ENCODE peak calls at places on chromosome 15, in eight cellular contexts. K is DMS79; W is fibroblast of lung; S is activated T-helper 9 cell treated with anti-CD3 and anti-CD28 coated beads, Interleukin-2, amount 50 U/mL, for 16 hours; F is GM12865; Z is stimulated activated CD4-positive, alpha-beta T cell treated with anti-CD3 and anti-CD28 coated beads, Interleukin-4, amount 100 ng/mL, for 48 hours; V is hippocampal formation; U is CD4-positive, alpha-beta memory T cell. M is an unnamed sample.
A peak's percentile ranks its signal among the peaks of the same experiment; 100 is the strongest.

GRCh38 chr15:63381301-63382192 is at the start of gene CA12:
- DNase-seq in K (no peak), W (peak; percentile 57), S (no peak), F (no peak), Z (no peak), V (no peak), U (no peak), M (no peak)

GRCh38 chr15:25985179-25985578 is 122.1 kb upstream of the ATP10A start:
- DNase-seq in K (no peak), W (no peak), S (no peak), F (no peak), Z (no peak), V (no peak), U (no peak), M (no peak)

GRCh38 chr15:77653832-77654480 is 21.2 kb upstream of the LINGO1 start:
- DNase-seq in K (no peak), W (no peak), S (no peak), F (no peak), Z (no peak), V (no peak), U (no peak), M (no peak)

GRCh38 chr15:49286649-49287394 is 116.8 kb downstream of the GALK2 start:
- DNase-seq in K (no peak), W (peak; percentile 74), S (no peak), F (no peak), Z (no peak), V (no peak), U (no peak), M (no peak)

GRCh38 chr15:55993111-55993803 is at the start of gene NEDD4:
- DNase-seq in K (no peak), W (peak; percentile 84), S (peak; percentile 71), F (peak; percentile 88), Z (peak; percentile 70), V (peak; percentile 85), U (peak; percentile 74), M (peak; percentile 88)

GRCh38 chr15:83709246-83709645 is 55.3 kb downstream of the ADAMTSL3 start:
- DNase-seq in K (no peak), W (peak; percentile 27), S (no peak), F (no peak), Z (no peak), V (no peak), U (no peak), M (no peak)

GRCh38 chr15:45116482-45117326 is 2.6 kb downstream of the DUOXA2 start:
- DNase-seq in K (no peak), W (no peak), S (no peak), F (no peak), Z (no peak), V (no peak), U (no peak), M (no peak)

GRCh38 chr15:89496155-89497098 is at the start of gene RHCG:
- DNase-seq in K (no peak), W (peak; percentile 40), S (no peak), F (peak; percentile 61), Z (no peak), V (no peak), U (no peak), M (no peak)

GRCh38 chr15:39438260-39438659 is 142.6 kb upstream of the THBS1 start:
- DNase-seq in K (no peak), W (no peak), S (no peak), F (no peak), Z (no peak), V (no peak), U (no peak), M (no peak)

GRCh38 chr15:57227181-57227580 is 149.1 kb upstream of the CGNL1 start:
- DNase-seq in K (no peak), W (no peak), S (no peak), F (no peak), Z (no peak), V (no peak), U (no peak), M (no peak)

GRCh38 chr15:31128919-31129768 is 27.6 kb upstream of the TRPM1 start:
- DNase-seq in K (no peak), W (peak; percentile 59), S (peak; percentile 58), F (peak; percentile 80), Z (peak; percentile 68), V (peak; percentile 24), U (peak; percentile 60), M (peak; percentile 88)

GRCh38 chr15:58517252-58517681 is 85.5 kb downstream of the LIPC start:
- DNase-seq in K (no peak), W (no peak), S (no peak), F (peak; percentile 32), Z (no peak), V (no peak), U (no peak), M (no peak)

GRCh38 chr15:69881310-69881660 is 216.4 kb downstream of the TLE3 start:
- DNase-seq in K (no peak), W (no peak), S (no peak), F (peak; percentile 38), Z (no peak), V (no peak), U (no peak), M (no peak)

GRCh38 chr15:29034151-29034550 is 148.4 kb downstream of the APBA2 start:
- DNase-seq in K (no peak), W (peak; percentile 19), S (no peak), F (no peak), Z (no peak), V (no peak), U (no peak), M (no peak)

GRCh38 chr15:97566957-97567356 is 393.5 kb upstream of the ARRDC4 start:
- DNase-seq in K (no peak), W (no peak), S (no peak), F (no peak), Z (no peak), V (no peak), U (no peak), M (no peak)

GRCh38 chr15:93249599-93249998 is 160.6 kb upstream of the RGMA start:
- DNase-seq in K (no peak), W (no peak), S (no peak), F (no peak), Z (no peak), V (no peak), U (no peak), M (no peak)

GRCh38 chr15:77595231-77595630 is 37.5 kb downstream of the LINGO1 start:
- DNase-seq in K (no peak), W (no peak), S (no peak), F (no peak), Z (no peak), V (no peak), U (no peak), M (no peak)

GRCh38 chr15:66661432-66662096 is 40.5 kb upstream of the SMAD6 start:
- DNase-seq in K (no peak), W (no peak), S (no peak), F (no peak), Z (no peak), V (no peak), U (no peak), M (no peak)

GRCh38 chr15:29885183-29885582 is 62.9 kb upstream of the TJP1 start:
- DNase-seq in K (no peak), W (no peak), S (no peak), F (no peak), Z (no peak), V (no peak), U (no peak), M (no peak)

GRCh38 chr15:79431636-79432344 is at the start of gene MINAR1:
- DNase-seq in K (no peak), W (peak; percentile 36), S (no peak), F (no peak), Z (peak; percentile 9), V (no peak), U (no peak), M (no peak)

GRCh38 chr15:38266247-38266996 is 13.8 kb downstream of the SPRED1 start:
- DNase-seq in K (no peak), W (peak; percentile 62), S (no peak), F (no peak), Z (no peak), V (no peak), U (no peak), M (no peak)

GRCh38 chr15:24916305-24917009 is 38.3 kb upstream of the SNRPN start:
- DNase-seq in K (no peak), W (no peak), S (no peak), F (no peak), Z (no peak), V (no peak), U (peak; percentile 17), M (no peak)

GRCh38 chr15:45136378-45136764 is 6.6 kb downstream of the DUOX1 start:
- DNase-seq in K (no peak), W (no peak), S (no peak), F (no peak), Z (no peak), V (no peak), U (no peak), M (no peak)

GRCh38 chr15:35654334-35654733 is 108.4 kb upstream of the DPH6 start:
- DNase-seq in K (no peak), W (no peak), S (no peak), F (no peak), Z (no peak), V (no peak), U (no peak), M (no peak)

GRCh38 chr15:22952826-22953579 is 27.2 kb downstream of the CYFIP1 start:
- DNase-seq in K (no peak), W (peak; percentile 69), S (no peak), F (no peak), Z (no peak), V (no peak), U (no peak), M (no peak)

GRCh38 chr15:75786564-75786925 is 56.7 kb upstream of the UBE2Q2 start:
- DNase-seq in K (no peak), W (no peak), S (no peak), F (no peak), Z (no peak), V (no peak), U (no peak), M (no peak)

GRCh38 chr15:61374848-61375247 is 145.7 kb upstream of the RORA start:
- DNase-seq in K (no peak), W (no peak), S (no peak), F (no peak), Z (no peak), V (no peak), U (no peak), M (no peak)

GRCh38 chr15:28098766-28099554 is at the start of gene OCA2:
- DNase-seq in K (no peak), W (peak; percentile 40), S (peak; percentile 47), F (no peak), Z (no peak), V (no peak), U (peak; percentile 49), M (no peak)

GRCh38 chr15:28932361-28932760 is 46.6 kb downstream of the APBA2 start:
- DNase-seq in K (no peak), W (no peak), S (no peak), F (no peak), Z (no peak), V (no peak), U (no peak), M (no peak)

GRCh38 chr15:69987492-69988482 is 109.9 kb downstream of the TLE3 start:
- DNase-seq in K (no peak), W (no peak), S (no peak), F (no peak), Z (no peak), V (no peak), U (no peak), M (no peak)

GRCh38 chr15:89486726-89487050 is 9.7 kb downstream of the RHCG start:
- DNase-seq in K (no peak), W (no peak), S (no peak), F (peak; percentile 35), Z (peak; percentile 16), V (no peak), U (peak; percentile 30), M (no peak)

GRCh38 chr15:64460737-64461576 is 579 bp downstream of the ZNF609 start:
- DNase-seq in K (peak; percentile 25), W (peak; percentile 85), S (peak; percentile 12), F (peak; percentile 63), Z (peak; percentile 21), V (peak; percentile 81), U (peak; percentile 15), M (peak; percentile 73)

GRCh38 chr15:28123408-28124023 is 24.4 kb upstream of the OCA2 start:
- DNase-seq in K (peak; percentile 34), W (peak; percentile 69), S (no peak), F (peak; percentile 72), Z (peak; percentile 28), V (peak; percentile 26), U (peak; percentile 21), M (peak; percentile 28)

GRCh38 chr15:58590901-58591300 is 158.6 kb downstream of the ADAM10 start:
- DNase-seq in K (no peak), W (no peak), S (no peak), F (no peak), Z (no peak), V (no peak), U (no peak), M (no peak)